ENCODE peak calls at places on chromosomes 4 and X, in eight cellular contexts. A is iris pigment epithelial cell; N is ureter; I is retinal pigment epithelial cell; S is PC-3; H is HFF-Myc; L is stimulated activated CD4-positive, alpha-beta T cell treated with anti-CD3 and anti-CD28 coated beads, TNF-alpha, amount 100 ng/mL, for 48 hours; V is right atrium auricular region. P is an unnamed sample.

GRCh38 chr4:146585761-146586333 is 52.8 kb upstream of the POU4F2 start:
- DNase-seq in I (no peak), N (no peak), S (no peak), H (no peak), A (peak; percentile 75), V (no peak), L (no peak), P (no peak)

GRCh38 chr4:2489841-2490552 is 21.1 kb downstream of the RNF4 start:
- DNase-seq in V (no peak), H (no peak), A (peak; percentile 42), S (no peak), I (no peak), N (no peak), L (no peak), P (no peak)

GRCh38 chr4:109702950-109703663 is at the start of gene CASP6:
- DNase-seq in L (peak; percentile 37), H (no peak), V (peak; percentile 86), S (peak; percentile 73), I (peak; percentile 16), A (peak; percentile 77), N (peak; percentile 86), P (peak; percentile 36)

GRCh38 chr4:21102667-21103066 is 402.4 kb downstream of the PACRGL start:
- DNase-seq in H (no peak), V (no peak), N (no peak), S (no peak), I (no peak), L (no peak), A (no peak), P (no peak)

GRCh38 chr4:48109413-48110263 is 24.4 kb downstream of the TXK start:
- DNase-seq in I (no peak), N (no peak), L (no peak), S (peak; percentile 74), H (peak; percentile 37), V (no peak), A (peak; percentile 47), P (peak; percentile 62)

GRCh38 chrX:110087485-110088356 is 84.8 kb downstream of the TMEM164 start:
- DNase-seq in N (no peak), L (peak; percentile 0), V (no peak), H (peak; percentile 62), I (peak; percentile 49), S (peak; percentile 91), A (peak; percentile 95), P (no peak)

GRCh38 chrX:12060489-12061260 is 77.6 kb upstream of the FRMPD4 start:
- DNase-seq in I (no peak), A (no peak), L (no peak), V (no peak), N (no peak), S (peak; percentile 25), H (no peak), P (no peak)

GRCh38 chr4:11739992-11740391 is 311.3 kb upstream of the HS3ST1 start:
- DNase-seq in I (no peak), A (peak; percentile 58), L (no peak), N (no peak), V (no peak), H (no peak), S (no peak), P (no peak)

GRCh38 chr4:114279066-114279465 is 299.6 kb upstream of the ARSJ start:
- DNase-seq in I (no peak), A (no peak), N (no peak), L (no peak), V (no peak), H (no peak), S (no peak), P (no peak)

GRCh38 chr4:16294455-16294854 is 68.2 kb upstream of the TAPT1 start:
- DNase-seq in A (peak; percentile 48), N (no peak), L (no peak), H (no peak), S (no peak), I (no peak), V (no peak), P (no peak)

GRCh38 chr4:10115657-10116624 is 658 bp downstream of the WDR1 start:
- DNase-seq in H (no peak), L (peak; percentile 60), S (peak; percentile 54), I (no peak), V (no peak), A (no peak), N (peak; percentile 81), P (peak; percentile 58)

GRCh38 chr4:84706286-84706685 is 123.4 kb downstream of the CDS1 start:
- DNase-seq in V (no peak), H (no peak), N (no peak), I (no peak), L (no peak), S (no peak), A (no peak), P (peak; percentile 34)

P was measured in HepG2.